ENCODE peak calls at places on chromosome 12, in seven cellular contexts. K is glutamatergic neuron, Q is heart right ventricle, B is WTC11, N is nephron progenitor cell, V is lower leg skin, D is bronchial epithelial cell. Y is an unnamed sample.

GRCh38 chr12:26162905-26163304 is 32.5 kb upstream of the SSPN start:
- DNase-seq in N (no peak), Q (no peak), B (no peak), V (no peak), D (no peak), K (no peak), Y (no peak)

GRCh38 chr12:47272412-47273190 is 192.8 kb upstream of the AMIGO2 start:
- DNase-seq in V (no peak), B (no peak), N (no peak), D (peak; percentile 68), K (no peak), Q (no peak), Y (no peak)

GRCh38 chr12:107092669-107093546 is 441 bp downstream of the CRY1 start:
- DNase-seq in K (peak; percentile 65), D (peak; percentile 53), N (peak; percentile 61), V (peak; percentile 92), B (peak; percentile 46), Q (peak; percentile 54), Y (peak; percentile 50)

GRCh38 chr12:101089271-101089670 is 120.8 kb downstream of the SLC5A8 start:
- DNase-seq in D (no peak), V (no peak), N (no peak), Q (no peak), B (no peak), K (no peak), Y (no peak)

GRCh38 chr12:58888131-58888783 is 32.0 kb downstream of the LRIG3 start:
- DNase-seq in D (peak; percentile 92), Q (peak; percentile 38), K (no peak), V (no peak), N (no peak), B (no peak), Y (no peak)

GRCh38 chr12:105477873-105478272 is 147.4 kb downstream of the C12orf75 start:
- DNase-seq in N (no peak), K (no peak), B (no peak), Q (peak; percentile 30), D (no peak), V (no peak), Y (no peak)

GRCh38 chr12:72523754-72524153 is 251.6 kb downstream of the TRHDE start:
- DNase-seq in D (no peak), Q (no peak), K (no peak), N (no peak), V (no peak), B (no peak), Y (no peak)

GRCh38 chr12:69284131-69284530 is 44.8 kb downstream of the CPSF6 start:
- DNase-seq in D (peak; percentile 51), B (peak; percentile 70), V (peak; percentile 91), K (peak; percentile 48), N (peak; percentile 51), Q (peak; percentile 76), Y (peak; percentile 65)

GRCh38 chr12:46983959-46984833 is 95.2 kb upstream of the PCED1B start:
- DNase-seq in B (peak; percentile 43), Q (no peak), D (peak; percentile 73), K (peak; percentile 41), N (peak; percentile 43), V (no peak), Y (peak; percentile 31)

GRCh38 chr12:56591961-56592360 is 38.2 kb downstream of the BAZ2A start:
- DNase-seq in K (no peak), V (no peak), D (no peak), Q (no peak), B (no peak), N (no peak), Y (no peak)

GRCh38 chr12:56593909-56594621 is 36.1 kb downstream of the BAZ2A start:
- DNase-seq in D (peak; percentile 65), B (peak; percentile 83), K (peak; percentile 73), Q (peak; percentile 32), V (no peak), N (peak; percentile 73), Y (peak; percentile 73)

GRCh38 chr12:56589783-56590182 is 40.3 kb downstream of the BAZ2A start:
- DNase-seq in K (no peak), V (no peak), B (no peak), N (no peak), Q (no peak), D (no peak), Y (no peak)

GRCh38 chr12:56590237-56590830 is 39.8 kb downstream of the BAZ2A start:
- DNase-seq in N (no peak), K (peak; percentile 38), D (no peak), B (peak; percentile 35), V (no peak), Q (no peak), Y (no peak)

DNA sequence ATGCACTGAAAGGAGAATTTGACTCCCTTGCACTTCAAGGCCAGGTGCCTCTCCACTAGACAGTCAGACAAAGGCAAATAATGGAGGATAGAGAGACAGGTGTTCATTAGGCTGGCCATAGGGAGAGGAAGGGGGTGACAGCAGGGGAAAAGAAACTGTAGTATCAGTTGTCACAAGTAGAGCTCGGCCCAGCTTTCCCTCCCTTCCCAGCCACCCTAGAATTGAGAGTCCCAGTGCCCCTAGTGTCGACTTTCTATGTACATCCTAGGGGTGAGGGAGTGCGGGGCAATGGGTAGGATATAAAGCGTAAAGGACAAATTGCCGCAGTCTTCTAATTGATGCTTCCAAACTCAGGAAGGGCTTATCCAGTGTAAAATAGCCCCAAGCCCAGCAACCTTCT is 39.0 kb downstream of the BAZ2A start:
- DNase-seq in K (no peak), Q (no peak), B (no peak), D (no peak), V (no peak), N (no peak), Y (no peak)
- TF ChIP-seq CTCF in K (no peak), Q (no peak), B (no peak), D (no peak), V (no peak), N (no peak), Y (no peak)

DNA sequence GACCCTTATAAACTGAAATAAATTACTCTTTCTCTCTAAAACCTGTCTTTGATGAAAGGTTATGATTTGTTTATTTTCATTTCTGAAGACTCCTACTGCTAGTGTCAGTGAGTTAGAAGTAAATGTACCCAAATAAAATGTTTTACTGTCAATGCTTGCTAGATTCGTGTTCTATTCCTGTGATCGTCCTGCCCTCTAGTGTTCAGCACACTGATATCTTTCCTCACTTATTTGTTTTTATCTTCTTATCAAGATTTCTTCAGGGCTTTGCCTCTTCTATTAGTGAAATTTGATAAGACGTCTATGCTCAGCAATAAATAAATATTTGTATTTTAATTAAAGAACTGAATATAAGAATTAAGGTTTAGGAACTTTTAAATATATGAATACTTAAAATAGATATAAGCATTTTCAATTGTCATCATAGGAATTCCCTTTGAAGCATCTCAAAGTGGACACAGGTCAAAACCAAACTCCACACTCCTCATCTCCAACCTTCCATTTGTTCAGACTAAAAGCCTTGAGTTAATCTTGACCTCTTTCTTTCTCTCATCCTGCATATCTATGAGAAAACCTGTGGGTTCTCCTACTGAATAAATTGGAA is 75.8 kb downstream of the C12orf50 start:
- DNase-seq in V (no peak), Q (no peak), K (no peak), D (peak; percentile 62), B (no peak), N (peak; percentile 26), Y (peak; percentile 19)
- TF ChIP-seq CTCF in V (no peak), Q (no peak), K (peak; percentile 58), D (peak; percentile 44), B (no peak), N (peak; percentile 70), Y (peak; percentile 52)

GRCh38 chr12:2732290-2732689 is 62.5 kb upstream of the FKBP4 start:
- DNase-seq in Q (no peak), V (no peak), D (no peak), B (no peak), K (no peak), N (no peak), Y (no peak)

GRCh38 chr12:2739069-2739468 is 55.7 kb upstream of the FKBP4 start:
- DNase-seq in V (no peak), N (no peak), D (no peak), Q (no peak), B (no peak), K (no peak), Y (no peak)

GRCh38 chr12:2737656-2738241 is 57.0 kb upstream of the FKBP4 start:
- DNase-seq in N (no peak), B (no peak), Q (no peak), D (no peak), V (no peak), K (no peak), Y (no peak)

DNA sequence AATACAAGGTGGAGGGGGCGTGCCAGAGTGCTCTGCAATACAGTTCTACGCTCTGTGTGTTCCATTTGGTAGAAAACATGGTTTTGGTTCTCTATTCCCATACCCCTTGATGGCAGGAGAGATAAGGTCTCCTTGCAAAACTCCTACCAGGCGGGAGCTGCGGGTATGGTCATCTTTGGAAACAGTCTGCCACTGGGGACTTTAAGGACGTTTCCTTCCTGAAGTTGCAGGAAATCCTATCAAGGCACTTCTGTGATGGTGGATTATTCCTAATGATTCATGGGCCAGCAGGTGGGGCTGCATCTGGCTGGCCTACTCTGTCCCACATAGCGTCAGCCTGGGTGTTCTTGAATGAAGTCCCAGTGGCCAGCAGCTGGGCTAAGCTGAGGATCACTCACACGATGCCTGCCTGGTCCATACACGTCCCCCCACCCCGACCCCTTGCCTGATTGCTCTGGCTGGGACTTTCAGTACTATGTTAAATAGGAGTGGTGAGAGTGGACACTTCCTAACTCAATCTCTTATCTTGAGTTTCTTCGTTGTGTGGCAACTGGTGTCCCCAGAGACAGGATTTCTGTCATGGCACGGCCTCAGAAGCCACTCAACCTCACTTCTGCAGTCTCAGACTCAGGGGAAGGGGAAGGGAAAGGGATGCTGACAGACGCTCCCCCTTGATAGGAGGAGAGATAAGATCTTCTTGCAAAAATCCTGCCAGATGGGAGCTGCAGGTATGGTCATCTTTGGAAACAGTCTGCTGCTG is 61.1 kb upstream of the FKBP4 start:
- DNase-seq in N (no peak), V (no peak), B (no peak), Q (no peak), K (no peak), D (no peak), Y (no peak)
- TF ChIP-seq CTCF in N (no peak), V (no peak), B (no peak), Q (no peak), K (no peak), D (no peak), Y (no peak)

GRCh38 chr12:122519418-122519817 is 7.3 kb downstream of the RSRC2 start:
- DNase-seq in Q (no peak), D (no peak), V (no peak), N (no peak), B (no peak), K (no peak), Y (no peak)
- TF ChIP-seq CTCF in Q (no peak), D (no peak), V (no peak), N (no peak), B (no peak), K (no peak), Y (no peak)